ENCODE peak calls at places on chromosomes 11 and 22, in ten cellular contexts. B, P, D, F, W, A, U, C, I and Q are unnamed samples.

GRCh38 chr11:65917077-65917433 is 1.8 kb downstream of the C11orf68 start:
- DNase-seq in B (no peak), P (no peak), D (no peak), F (no peak), W (no peak), A (no peak), U (no peak), C (no peak), I (no peak), Q (no peak)

GRCh38 chr11:134040386-134041297 is 28.2 kb upstream of the JAM3 start:
- DNase-seq in B (no peak), P (no peak), D (peak; percentile 36), F (no peak), W (no peak), A (no peak), U (no peak), C (no peak), I (no peak), Q (no peak)

GRCh38 chr11:95641506-95641905 is 148.1 kb downstream of the FAM76B start:
- DNase-seq in B (peak; percentile 12), P (no peak), D (no peak), F (peak; percentile 9), W (peak; percentile 39), A (peak; percentile 38), U (peak; percentile 8), C (peak; percentile 1), I (no peak), Q (peak; percentile 46)

GRCh38 chr22:37220543-37220968 is 8.3 kb upstream of the SSTR3 start:
- DNase-seq in B (no peak), P (no peak), D (no peak), F (no peak), W (no peak), A (no peak), U (no peak), C (no peak), I (no peak), Q (no peak)

GRCh38 chr22:40128989-40129388 is 48.7 kb upstream of the TNRC6B start:
- DNase-seq in B (peak; percentile 32), P (no peak), D (no peak), F (peak; percentile 19), W (peak; percentile 20), A (no peak), U (no peak), C (no peak), I (no peak), Q (no peak)

GRCh38 chr22:32951807-32952153 is 106.4 kb downstream of the SYN3 start:
- DNase-seq in B (no peak), P (no peak), D (no peak), F (no peak), W (no peak), A (no peak), U (no peak), C (no peak), I (peak; percentile 71), Q (no peak)

GRCh38 chr11:128790200-128790599 is 76.9 kb downstream of the KCNJ1 start:
- DNase-seq in B (no peak), P (peak; percentile 70), D (peak; percentile 23), F (no peak), W (no peak), A (no peak), U (no peak), C (no peak), I (peak; percentile 79), Q (no peak)

GRCh38 chr22:36086170-36086490 is 57.5 kb upstream of the RBFOX2 start:
- DNase-seq in B (no peak), P (no peak), D (no peak), F (no peak), W (no peak), A (no peak), U (no peak), C (no peak), I (no peak), Q (no peak)

GRCh38 chr11:112795142-112795815 is 165.9 kb upstream of the NCAM1 start:
- DNase-seq in B (no peak), P (no peak), D (peak; percentile 43), F (peak; percentile 36), W (peak; percentile 3), A (no peak), U (no peak), C (no peak), I (no peak), Q (peak; percentile 12)

GRCh38 chr11:120302001-120302805 is 22.9 kb upstream of the TLCD5 start:
- DNase-seq in B (no peak), P (no peak), D (no peak), F (no peak), W (no peak), A (no peak), U (no peak), C (no peak), I (no peak), Q (no peak)

GRCh38 chr11:66686100-66686785 is 8.6 kb upstream of the RBM4B start:
- DNase-seq in B (no peak), P (no peak), D (no peak), F (no peak), W (no peak), A (no peak), U (no peak), C (no peak), I (no peak), Q (no peak)

GRCh38 chr11:44740967-44741366 is 14.2 kb downstream of the TSPAN18 start:
- DNase-seq in B (no peak), P (no peak), D (no peak), F (no peak), W (no peak), A (no peak), U (no peak), C (no peak), I (no peak), Q (no peak)

GRCh38 chr11:96465537-96465936 is 75.7 kb downstream of the JRKL start:
- DNase-seq in B (no peak), P (no peak), D (no peak), F (no peak), W (no peak), A (no peak), U (no peak), C (no peak), I (peak; percentile 24), Q (no peak)

GRCh38 chr11:46361283-46362145 is 14.3 kb downstream of the DGKZ start:
- DNase-seq in B (peak; percentile 69), P (peak; percentile 48), D (peak; percentile 42), F (peak; percentile 97), W (peak; percentile 76), A (no peak), U (peak; percentile 49), C (no peak), I (peak; percentile 75), Q (peak; percentile 58)

GRCh38 chr11:85407648-85408047 is 219.5 kb downstream of the DLG2 start:
- DNase-seq in B (no peak), P (no peak), D (no peak), F (no peak), W (no peak), A (no peak), U (no peak), C (no peak), I (no peak), Q (no peak)

GRCh38 chr11:62140302-62141110 is 16.7 kb downstream of the INCENP start:
- DNase-seq in B (no peak), P (no peak), D (no peak), F (no peak), W (no peak), A (no peak), U (no peak), C (no peak), I (no peak), Q (no peak)

GRCh38 chr11:65448418-65449196 is 26.0 kb downstream of the NEAT1 start:
- DNase-seq in B (no peak), P (no peak), D (no peak), F (no peak), W (no peak), A (no peak), U (no peak), C (no peak), I (no peak), Q (peak; percentile 33)

GRCh38 chr11:44861829-44862545 is 88.7 kb downstream of the TP53I11 start:
- DNase-seq in B (peak; percentile 83), P (no peak), D (no peak), F (peak; percentile 75), W (peak; percentile 88), A (no peak), U (peak; percentile 62), C (peak; percentile 39), I (peak; percentile 44), Q (peak; percentile 77)

GRCh38 chr11:64716471-64717267 is 6.3 kb downstream of the NRXN2 start:
- DNase-seq in B (no peak), P (no peak), D (peak; percentile 57), F (no peak), W (no peak), A (no peak), U (no peak), C (no peak), I (no peak), Q (no peak)

GRCh38 chr11:6850526-6850925 is 5.0 kb downstream of the OR10A5 start:
- DNase-seq in B (no peak), P (no peak), D (no peak), F (no peak), W (no peak), A (no peak), U (no peak), C (no peak), I (no peak), Q (no peak)

GRCh38 chr11:62905286-62905685 is 15.9 kb downstream of the CHRM1 start:
- DNase-seq in B (no peak), P (no peak), D (no peak), F (no peak), W (no peak), A (no peak), U (no peak), C (no peak), I (no peak), Q (no peak)

GRCh38 chr11:15779518-15779917 is 576.8 kb downstream of the SOX6 start:
- DNase-seq in B (no peak), P (no peak), D (no peak), F (no peak), W (no peak), A (no peak), U (no peak), C (no peak), I (no peak), Q (no peak)

GRCh38 chr11:73376803-73377629 is 817 bp downstream of the RELT start:
- DNase-seq in B (peak; percentile 51), P (no peak), D (peak; percentile 45), F (peak; percentile 83), W (peak; percentile 67), A (peak; percentile 12), U (peak; percentile 32), C (peak; percentile 35), I (peak; percentile 45), Q (peak; percentile 75)

GRCh38 chr22:45831394-45831793 is 145.6 kb downstream of the WNT7B start:
- DNase-seq in B (no peak), P (no peak), D (no peak), F (no peak), W (no peak), A (no peak), U (no peak), C (no peak), I (no peak), Q (no peak)

GRCh38 chr22:41833369-41834004 is 582 bp downstream of the SREBF2 start:
- DNase-seq in B (peak; percentile 48), P (no peak), D (peak; percentile 64), F (peak; percentile 42), W (peak; percentile 54), A (no peak), U (no peak), C (peak; percentile 17), I (peak; percentile 30), Q (peak; percentile 59)

GRCh38 chr22:41576877-41577276 is 12.8 kb downstream of the PMM1 start:
- DNase-seq in B (peak; percentile 23), P (no peak), D (peak; percentile 65), F (peak; percentile 50), W (peak; percentile 31), A (no peak), U (no peak), C (no peak), I (peak; percentile 65), Q (peak; percentile 9)

GRCh38 chr22:30879398-30879797 is 89.2 kb downstream of the MORC2 start:
- DNase-seq in B (no peak), P (no peak), D (no peak), F (no peak), W (no peak), A (no peak), U (no peak), C (no peak), I (no peak), Q (no peak)

GRCh38 chr11:116413861-116414260 is 358.9 kb downstream of the BUD13 start:
- DNase-seq in B (no peak), P (peak; percentile 42), D (no peak), F (no peak), W (no peak), A (peak; percentile 19), U (no peak), C (no peak), I (no peak), Q (no peak)